ENCODE peak calls at places on chromosomes 12 and 14, in four cellular contexts. W, B, F and A are unnamed samples.

GRCh38 chr12:9756756-9757155 is 3.9 kb downstream of the CD69 start:
- DNase-seq in W (no peak), F (no peak), B (no peak), A (no peak)

GRCh38 chr12:56299308-56299852 is 750 bp downstream of the CS start:
- DNase-seq in F (no peak), B (peak; percentile 72), W (no peak), A (no peak)

GRCh38 chr14:45610303-45610702 is 357.3 kb upstream of the MIS18BP1 start:
- DNase-seq in W (no peak), F (no peak), B (no peak), A (peak; percentile 1)

GRCh38 chr14:68557648-68558047 is 235.2 kb downstream of the ZFP36L1 start:
- DNase-seq in F (no peak), W (no peak), B (no peak), A (no peak)

GRCh38 chr14:95098984-95099599 is 58.2 kb downstream of the DICER1 start:
- DNase-seq in F (peak; percentile 63), B (peak; percentile 39), W (peak; percentile 69), A (peak; percentile 51)

GRCh38 chr14:93095742-93096510 is 19.8 kb downstream of the ITPK1 start:
- DNase-seq in F (no peak), B (no peak), W (no peak), A (no peak)

GRCh38 chr12:28222081-28222700 is 31.9 kb downstream of the CCDC91 start:
- DNase-seq in B (no peak), F (no peak), W (no peak), A (no peak)

GRCh38 chr12:82866946-82867345 is 180.2 kb downstream of the TMTC2 start:
- DNase-seq in F (no peak), B (no peak), W (no peak), A (no peak)

GRCh38 chr12:29048787-29049186 is 100.3 kb upstream of the FAR2 start:
- DNase-seq in F (no peak), W (no peak), B (no peak), A (no peak)

GRCh38 chr12:46786774-46787173 is 39.0 kb downstream of the SLC38A4 start:
- DNase-seq in W (no peak), B (no peak), F (no peak), A (peak; percentile 72)

GRCh38 chr14:97290977-97291376 is 493.8 kb downstream of the VRK1 start:
- DNase-seq in W (no peak), F (no peak), B (no peak), A (no peak)